ENCODE peak calls at places on chromosomes 12 and 14, in nine cellular contexts. T, F, K, H, O, N, R, U and Q are unnamed samples.

GRCh38 chr14:41154143-41154807 is 452.4 kb upstream of the LRFN5 start:
- DNase-seq in F (no peak), N (no peak), H (no peak), O (no peak), R (no peak), K (no peak), U (no peak), T (no peak), Q (no peak)

GRCh38 chr12:85923767-85924331 is 49.8 kb downstream of the NTS start:
- DNase-seq in F (no peak), N (no peak), U (no peak), T (no peak), O (no peak), R (peak), K (peak), H (no peak), Q (peak)

GRCh38 chr12:13218641-13219040 is 22.1 kb downstream of the EMP1 start:
- DNase-seq in R (no peak), T (no peak), O (no peak), F (no peak), K (no peak), U (no peak), N (no peak), H (no peak), Q (no peak)

GRCh38 chr12:121170581-121171260 is 38.0 kb downstream of the P2RX7 start:
- DNase-seq in H (no peak), K (peak), T (no peak), N (no peak), F (no peak), O (no peak), R (peak), U (no peak), Q (peak)

GRCh38 chr14:104877806-104878550 is 12.9 kb downstream of the CEP170B start:
- DNase-seq in K (no peak), N (no peak), O (no peak), F (no peak), H (no peak), R (no peak), T (no peak), U (no peak), Q (no peak)

GRCh38 chr12:102427542-102427923 is 52.8 kb downstream of the IGF1 start:
- DNase-seq in O (no peak), F (no peak), U (no peak), H (no peak), T (no peak), N (no peak), R (no peak), K (no peak), Q (no peak)

GRCh38 chr12:62613092-62613491 is 146.5 kb downstream of the MON2 start:
- DNase-seq in F (no peak), H (no peak), R (no peak), K (no peak), N (no peak), O (no peak), U (no peak), T (no peak), Q (no peak)

GRCh38 chr12:111926631-111927030 is 84.6 kb downstream of the MAPKAPK5 start:
- DNase-seq in H (no peak), U (no peak), N (no peak), K (no peak), T (no peak), F (no peak), R (no peak), O (no peak), Q (no peak)

GRCh38 chr14:32453857-32454810 is 125.0 kb downstream of the AKAP6 start:
- DNase-seq in H (no peak), R (no peak), K (no peak), U (no peak), O (no peak), F (no peak), N (no peak), T (no peak), Q (no peak)

GRCh38 chr12:27618836-27619235 is 77.4 kb upstream of the REP15 start:
- DNase-seq in N (no peak), R (no peak), H (no peak), K (no peak), U (no peak), T (no peak), O (no peak), F (no peak), Q (no peak)

GRCh38 chr12:57765698-57766463 is 997 bp downstream of the CYP27B1 start:
- DNase-seq in U (peak), N (no peak), O (no peak), F (no peak), T (no peak), H (no peak), K (no peak), R (no peak), Q (no peak)

GRCh38 chr12:108666326-108666995 is 32.8 kb upstream of the SELPLG start:
- DNase-seq in K (peak), O (no peak), T (no peak), U (no peak), R (peak), F (no peak), N (no peak), H (no peak), Q (no peak)

GRCh38 chr14:84767434-84767833 is 762.5 kb upstream of the FLRT2 start:
- DNase-seq in R (no peak), U (no peak), N (no peak), K (no peak), H (no peak), F (no peak), O (no peak), T (no peak), Q (no peak)